ENCODE peak calls at places on chromosomes 16 and 17, in eight cellular contexts. F is colonic mucosa; H is pancreas; B is CD8-positive, alpha-beta memory T cell; Z is Panc1; K is psoas muscle; I is GM23248; O is PC-3. P is an unnamed sample.

GRCh38 chr17:75763613-75764416 is 1.2 kb downstream of the GALK1 start:
- DNase-seq in F (no peak), H (no peak), B (no peak), Z (no peak), K (no peak), I (peak; percentile 46), O (no peak), P (no peak)

GRCh38 chr16:27195941-27196595 is 7.3 kb upstream of the KDM8 start:
- DNase-seq in F (no peak), H (no peak), B (no peak), Z (no peak), K (no peak), I (no peak), O (no peak), P (no peak)

GRCh38 chr16:16191493-16192167 is 31.7 kb downstream of the ABCC6 start:
- DNase-seq in F (no peak), H (no peak), B (no peak), Z (no peak), K (no peak), I (no peak), O (no peak), P (no peak)

GRCh38 chr17:75370288-75370687 is 35.2 kb downstream of the GRB2 start:
- DNase-seq in F (no peak), H (no peak), B (no peak), Z (no peak), K (peak; percentile 41), I (no peak), O (no peak), P (no peak)

GRCh38 chr17:80859004-80859941 is 132.4 kb upstream of the CHMP6 start:
- DNase-seq in F (peak; percentile 43), H (peak; percentile 46), B (no peak), Z (no peak), K (peak; percentile 80), I (peak; percentile 92), O (peak; percentile 87), P (peak; percentile 54)

GRCh38 chr17:57674894-57675293 is 70.2 kb downstream of the CCDC182 start:
- DNase-seq in F (peak; percentile 9), H (no peak), B (no peak), Z (no peak), K (no peak), I (no peak), O (no peak), P (peak; percentile 21)

GRCh38 chr16:70662991-70663523 is 16.7 kb downstream of the IL34 start:
- DNase-seq in F (no peak), H (no peak), B (no peak), Z (no peak), K (no peak), I (no peak), O (no peak), P (no peak)

GRCh38 chr17:10119203-10120112 is 78.9 kb downstream of the GAS7 start:
- DNase-seq in F (peak; percentile 69), H (peak; percentile 66), B (peak; percentile 14), Z (no peak), K (peak; percentile 57), I (peak; percentile 25), O (peak; percentile 90), P (peak; percentile 79)

GRCh38 chr17:82235775-82236141 is 6.9 kb downstream of the SLC16A3 start:
- DNase-seq in F (peak; percentile 45), H (no peak), B (no peak), Z (no peak), K (peak; percentile 47), I (no peak), O (no peak), P (no peak)

GRCh38 chr16:56610017-56610608 is 1.7 kb downstream of the MT2A start:
- DNase-seq in F (peak; percentile 61), H (peak; percentile 41), B (peak; percentile 52), Z (no peak), K (peak; percentile 74), I (peak; percentile 96), O (peak; percentile 47), P (peak; percentile 58)

GRCh38 chr16:15948532-15949209 is 745 bp upstream of the ABCC1 start:
- DNase-seq in F (no peak), H (peak; percentile 28), B (no peak), Z (no peak), K (no peak), I (no peak), O (no peak), P (no peak)

GRCh38 chr17:61583242-61583641 is 7.8 kb downstream of the NACA2 start:
- DNase-seq in F (no peak), H (no peak), B (no peak), Z (no peak), K (no peak), I (peak; percentile 79), O (peak; percentile 86), P (no peak)

GRCh38 chr16:48612621-48613020 is 2.6 kb upstream of the N4BP1 start:
- DNase-seq in F (no peak), H (no peak), B (no peak), Z (no peak), K (no peak), I (no peak), O (no peak), P (no peak)

GRCh38 chr16:24991349-24991748 is 23.8 kb downstream of the ARHGAP17 start:
- DNase-seq in F (no peak), H (no peak), B (no peak), Z (no peak), K (no peak), I (no peak), O (no peak), P (no peak)

GRCh38 chr16:24990803-24991202 is 24.4 kb downstream of the ARHGAP17 start:
- DNase-seq in F (no peak), H (no peak), B (no peak), Z (no peak), K (no peak), I (no peak), O (no peak), P (no peak)

GRCh38 chr16:24988137-24988535 is 27.0 kb downstream of the ARHGAP17 start:
- DNase-seq in F (no peak), H (no peak), B (no peak), Z (no peak), K (no peak), I (peak; percentile 62), O (peak; percentile 25), P (no peak)

GRCh38 chr16:24988593-24989338 is 26.4 kb downstream of the ARHGAP17 start:
- DNase-seq in F (peak; percentile 86), H (peak; percentile 52), B (no peak), Z (no peak), K (no peak), I (peak; percentile 88), O (peak; percentile 92), P (no peak)

GRCh38 chr16:24989417-24989978 is 25.7 kb downstream of the ARHGAP17 start:
- DNase-seq in F (no peak), H (no peak), B (no peak), Z (no peak), K (no peak), I (no peak), O (no peak), P (no peak)
- H3K9me3 ChIP-seq in F (no peaks in the 10 kb centered on the region), H (no peaks in the 10 kb centered on the region), B (no peaks in the 10 kb centered on the region), Z (no peaks in the 10 kb centered on the region), K (no peaks in the 10 kb centered on the region), I (no peaks in the 10 kb centered on the region), O (no peaks in the 10 kb centered on the region), P (no peaks in the 10 kb centered on the region)

GRCh38 chr16:35185366-35186044 is 1726.1 kb downstream of the TP53TG3F start:
- DNase-seq in F (no peak), H (no peak), B (no peak), Z (no peak), K (no peak), I (no peak), O (no peak), P (no peak)

GRCh38 chr16:35182943-35183550 is 1723.6 kb downstream of the TP53TG3F start:
- DNase-seq in F (no peak), H (no peak), B (no peak), Z (no peak), K (no peak), I (no peak), O (no peak), P (no peak)

GRCh38 chr16:35186045-35186759 is 1726.8 kb downstream of the TP53TG3F start:
- DNase-seq in F (no peak), H (no peak), B (no peak), Z (no peak), K (no peak), I (no peak), O (no peak), P (no peak)

GRCh38 chr16:35182043-35182677 is 1722.7 kb downstream of the TP53TG3F start:
- DNase-seq in F (no peak), H (no peak), B (no peak), Z (no peak), K (no peak), I (no peak), O (no peak), P (no peak)

DNA sequence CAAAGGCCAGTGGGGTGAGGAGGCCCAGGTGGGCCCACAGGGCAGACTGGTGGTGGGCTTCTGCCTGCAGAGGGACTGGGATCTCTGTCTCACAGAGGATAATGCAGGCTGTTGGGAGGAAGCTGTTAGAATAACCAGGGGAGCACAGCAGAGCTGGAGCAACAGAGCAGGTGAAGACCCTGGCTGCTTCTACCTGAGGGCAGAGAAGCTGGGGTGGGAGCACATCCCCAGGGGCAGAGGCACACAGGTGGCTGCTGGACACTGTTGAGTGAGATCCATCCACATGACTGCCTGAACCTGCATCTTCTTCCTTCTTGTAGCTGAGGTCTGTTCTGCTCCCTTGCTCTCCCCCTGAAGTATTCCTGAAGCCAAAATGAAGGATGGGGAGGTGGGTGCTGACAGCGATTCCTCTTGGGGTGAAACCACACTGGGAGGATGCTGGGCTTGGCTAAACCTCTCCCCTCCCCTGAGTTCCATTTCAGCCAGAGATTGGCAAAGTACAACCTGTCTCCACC is 1725.0 kb downstream of the TP53TG3F start:
- DNase-seq in F (no peak), H (no peak), B (no peak), Z (no peak), K (no peak), I (no peak), O (no peak), P (no peak)
- H3K9me3 ChIP-seq in F (no peaks in the 10 kb centered on the region), H (no peaks in the 10 kb centered on the region), B (no peaks in the 10 kb centered on the region), Z (no peaks in the 10 kb centered on the region), K (no peaks in the 10 kb centered on the region), I (no peaks in the 10 kb centered on the region), O (no peaks in the 10 kb centered on the region), P (no peaks in the 10 kb centered on the region)

GRCh38 chr16:3383045-3383448 is 17.8 kb downstream of the ZSCAN32 start:
- DNase-seq in F (no peak), H (no peak), B (no peak), Z (no peak), K (no peak), I (peak; percentile 5), O (no peak), P (no peak)

GRCh38 chr16:3375680-3376079 is 20.0 kb downstream of the OR2C1 start:
- DNase-seq in F (no peak), H (no peak), B (no peak), Z (no peak), K (no peak), I (no peak), O (no peak), P (no peak)

DNA sequence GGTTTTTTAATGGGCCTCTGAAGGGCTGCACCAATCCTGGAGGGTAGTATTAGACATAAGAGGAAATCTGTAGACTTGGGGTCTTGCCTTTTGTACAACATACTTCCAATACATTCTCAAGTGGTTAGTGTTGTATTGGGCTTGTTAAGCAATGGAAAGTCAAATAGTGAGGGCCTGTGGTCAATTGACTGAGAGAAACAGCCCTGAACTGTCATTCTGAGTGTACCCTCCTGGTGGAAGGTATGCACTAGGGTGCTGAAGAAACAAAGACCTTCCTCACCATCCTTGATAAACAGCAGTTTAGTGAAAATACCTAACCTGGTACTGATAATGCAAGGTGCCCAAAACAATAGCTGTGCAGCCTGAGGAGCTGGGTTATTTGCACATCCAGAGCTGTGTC is 22.2 kb downstream of the OR2C1 start:
- DNase-seq in F (no peak), H (no peak), B (no peak), Z (no peak), K (no peak), I (no peak), O (no peak), P (no peak)
- H3K9me3 ChIP-seq in F (peaks cover 14% of the 10 kb centered on the region), H (no peaks in the 10 kb centered on the region), B (peaks cover 33% of the 10 kb centered on the region), Z (peaks cover 23% of the 10 kb centered on the region), K (peaks cover 89% of the 10 kb centered on the region), I (peaks cover 9% of the 10 kb centered on the region), O (peaks cover 16% of the 10 kb centered on the region), P (peaks cover 55% of the 10 kb centered on the region)

GRCh38 chr16:35706901-35707300 is 2247.5 kb downstream of the TP53TG3F start:
- DNase-seq in F (no peak), H (no peak), B (no peak), Z (no peak), K (no peak), I (no peak), O (no peak), P (no peak)
- H3K9me3 ChIP-seq in F (no peaks in the 10 kb centered on the region), H (no peaks in the 10 kb centered on the region), B (no peaks in the 10 kb centered on the region), Z (no peaks in the 10 kb centered on the region), K (no peaks in the 10 kb centered on the region), I (no peaks in the 10 kb centered on the region), O (no peaks in the 10 kb centered on the region), P (peaks cover 3% of the 10 kb centered on the region)